ENCODE peak calls at places on chromosomes 12 and 14, in eight cellular contexts. Y is stimulated activated CD4-positive, alpha-beta T cell treated with anti-CD3 and anti-CD28 coated beads, Interleukin-12 subunit alpha, Interleukin-12 subunit beta, amount 100 ng/mL, for 48 hours; U is CD8-positive, alpha-beta T cell; N is neural crest cell; X is lower leg skin; J is WTC11; D is activated T-cell treated with anti-CD3 and anti-CD28 coated beads for 48 hours; M is hypothalamus. G is an unnamed sample.

GRCh38 chr12:6608592-6609311 is 1.6 kb upstream of the CHD4 start:
- DNase-seq in M (no peak), U (peak), J (no peak), X (no peak), N (no peak), Y (no peak), D (no peak), G (peak)

GRCh38 chr12:51970904-51971646 is 19.6 kb downstream of the ACVR1B start:
- DNase-seq in M (no peak), N (peak), U (peak), D (peak), J (peak), Y (peak), X (no peak), G (peak)

GRCh38 chr12:124680863-124681778 is 113.7 kb upstream of the NCOR2 start:
- DNase-seq in Y (peak), M (no peak), N (peak), U (peak), X (peak), J (peak), D (peak), G (peak)

GRCh38 chr12:28360253-28360652 is 170.0 kb downstream of the CCDC91 start:
- DNase-seq in M (no peak), N (no peak), J (no peak), D (no peak), Y (no peak), X (no peak), U (no peak), G (no peak)

GRCh38 chr12:75834591-75834990 is 197.0 kb downstream of the PHLDA1 start:
- DNase-seq in N (no peak), J (no peak), U (no peak), M (no peak), D (no peak), Y (no peak), X (no peak), G (no peak)

GRCh38 chr12:52371716-52372115 is 4.4 kb upstream of the KRT85 start:
- DNase-seq in X (no peak), M (no peak), Y (no peak), D (no peak), N (no peak), U (no peak), J (no peak), G (no peak)

GRCh38 chr12:51377099-51377984 is 13.9 kb downstream of the GALNT6 start:
- DNase-seq in J (no peak), D (no peak), Y (no peak), X (no peak), N (no peak), M (no peak), U (no peak), G (no peak)

GRCh38 chr12:96172981-96173380 is 21.2 kb upstream of the ELK3 start:
- DNase-seq in M (no peak), Y (no peak), X (no peak), N (no peak), D (no peak), U (no peak), J (no peak), G (no peak)

GRCh38 chr12:39464976-39465375 is 22.1 kb upstream of the KIF21A start:
- DNase-seq in M (no peak), N (no peak), J (no peak), Y (no peak), X (no peak), U (no peak), D (no peak), G (no peak)

GRCh38 chr12:120257041-120257821 is 8.3 kb downstream of the PXN start:
- DNase-seq in X (peak), D (no peak), J (no peak), U (no peak), Y (no peak), M (no peak), N (no peak), G (peak)

GRCh38 chr14:100590726-100591452 is 3.7 kb upstream of the BEGAIN start:
- DNase-seq in U (no peak), M (no peak), D (no peak), N (no peak), Y (no peak), X (no peak), J (peak), G (no peak)

GRCh38 chr14:33647385-33647786 is 303.5 kb downstream of the EGLN3 start:
- DNase-seq in J (no peak), U (no peak), M (no peak), D (no peak), N (no peak), X (no peak), Y (no peak), G (no peak)

GRCh38 chr12:6272300-6273208 is 37.9 kb upstream of the PLEKHG6 start:
- DNase-seq in Y (peak), M (no peak), N (no peak), J (no peak), U (no peak), X (peak), D (no peak), G (no peak)

GRCh38 chr12:93199831-93200236 is 177.9 kb upstream of the NUDT4 start:
- DNase-seq in D (no peak), X (no peak), N (no peak), M (no peak), J (no peak), U (no peak), Y (no peak), G (no peak)

GRCh38 chr12:94560416-94561221 is 89.7 kb downstream of the TMCC3 start:
- DNase-seq in N (no peak), U (no peak), Y (peak), J (peak), M (no peak), X (peak), D (peak), G (peak)

GRCh38 chr12:42607584-42607984 is 18.0 kb upstream of the PRICKLE1 start:
- DNase-seq in N (no peak), J (no peak), D (no peak), U (no peak), M (no peak), X (no peak), Y (no peak), G (no peak)

GRCh38 chr12:53097207-53097563 is 282 bp upstream of the IGFBP6 start:
- DNase-seq in J (peak), N (no peak), D (no peak), M (no peak), U (no peak), X (no peak), Y (no peak), G (peak)

GRCh38 chr14:65224799-65225198 is 122.5 kb upstream of the MAX start:
- DNase-seq in N (no peak), D (no peak), U (no peak), X (no peak), M (no peak), Y (no peak), J (no peak), G (no peak)

GRCh38 chr12:49369723-49370145 is 2.5 kb downstream of the SPATS2 start:
- DNase-seq in N (no peak), U (no peak), J (peak), X (no peak), D (no peak), Y (no peak), M (no peak), G (peak)